ENCODE peak calls at places on chromosomes 5 and 9, in four cellular contexts. N, J, Z and O are unnamed samples.

GRCh38 chr5:76804266-76804665 is 14.6 kb upstream of the F2RL1 start:
- DNase-seq in Z (no peak), J (no peak), N (peak; percentile 89), O (peak; percentile 79)

GRCh38 chr9:86054695-86055094 is 44.7 kb downstream of the GOLM1 start:
- DNase-seq in N (no peak), J (no peak), Z (no peak), O (no peak)

GRCh38 chr9:124812401-124813016 is 35.6 kb downstream of the OLFML2A start:
- DNase-seq in J (peak; percentile 82), Z (peak; percentile 99), N (peak; percentile 99), O (peak; percentile 75)

GRCh38 chr5:89580976-89581375 is 698.0 kb upstream of the MEF2C start:
- DNase-seq in J (no peak), N (no peak), Z (no peak), O (no peak)

GRCh38 chr5:142013734-142014495 is 1.1 kb upstream of the GNPDA1 start:
- DNase-seq in N (peak; percentile 30), J (no peak), Z (peak; percentile 57), O (peak; percentile 59)

GRCh38 chr5:52579391-52579790 is 208.3 kb upstream of the ITGA1 start:
- DNase-seq in N (no peak), Z (no peak), J (no peak), O (no peak)

GRCh38 chr5:35436441-35437057 is 181.1 kb upstream of the SPEF2 start:
- DNase-seq in J (no peak), N (no peak), Z (peak; percentile 22), O (peak; percentile 44)

GRCh38 chr9:12723409-12724028 is 30.3 kb downstream of the TYRP1 start:
- DNase-seq in J (no peak), N (no peak), Z (peak; percentile 40), O (peak; percentile 56)

GRCh38 chr5:73591102-73591695 is 25.7 kb downstream of the UTP15 start:
- DNase-seq in N (peak; percentile 64), J (peak; percentile 76), Z (peak; percentile 90), O (peak; percentile 94)

GRCh38 chr9:126667190-126668055 is 53.7 kb downstream of the LMX1B start:
- DNase-seq in J (no peak), Z (no peak), N (no peak), O (no peak)

GRCh38 chr9:113152699-113153098 is 1.9 kb downstream of the SLC31A2 start:
- DNase-seq in Z (no peak), N (no peak), J (no peak), O (no peak)

GRCh38 chr9:136926154-136926704 is 18.3 kb downstream of the FBXW5 start:
- DNase-seq in Z (no peak), J (no peak), N (no peak), O (no peak)
- TF ChIP-seq CTCF in Z (no peak), J (peak; percentile 11), N (no peak), O (no peak)

GRCh38 chr9:100472725-100473261 is at the start of gene TMEFF1:
- DNase-seq in J (no peak), N (peak; percentile 9), Z (peak; percentile 26), O (peak; percentile 8)

GRCh38 chr9:100473271-100474081 is 527 bp downstream of the TMEFF1 start:
- DNase-seq in J (no peak), Z (peak; percentile 29), N (peak; percentile 20), O (peak; percentile 28)

GRCh38 chr9:100477221-100477620 is 4.3 kb downstream of the TMEFF1 start:
- DNase-seq in Z (no peak), J (peak; percentile 25), N (no peak), O (no peak)

GRCh38 chr9:100474082-100474949 is 1.4 kb downstream of the TMEFF1 start:
- DNase-seq in N (no peak), J (no peak), Z (no peak), O (no peak)

GRCh38 chr9:100474950-100475276 is 2.0 kb downstream of the TMEFF1 start:
- DNase-seq in N (no peak), J (no peak), Z (no peak), O (no peak)
- H3K4me3 ChIP-seq in N (no peak overlapping the region), J (peak overlapping the region; percentile 68), Z (no peak overlapping the region), O (no peak overlapping the region)

DNA sequence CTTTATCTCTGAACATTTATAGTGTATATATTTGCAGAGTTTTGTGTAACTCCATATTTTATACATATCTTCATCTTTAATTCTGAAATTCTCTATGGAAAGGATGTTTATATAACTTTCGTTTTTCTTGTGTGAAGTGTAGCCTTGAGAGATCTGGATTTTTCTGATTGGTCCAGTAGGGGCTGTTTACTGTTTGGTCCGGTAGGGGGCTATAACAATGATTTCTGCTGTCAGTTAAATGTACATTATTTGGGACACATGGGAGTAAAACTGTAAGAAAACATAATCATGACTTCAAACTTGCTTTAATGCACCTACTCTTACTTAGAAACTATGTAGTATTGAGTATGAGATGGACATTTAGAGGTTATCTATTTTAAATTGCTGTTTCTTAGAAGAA is 527.1 kb upstream of the ARRDC3 start:
- DNase-seq in J (no peak), N (no peak), Z (no peak), O (no peak)
- TF ChIP-seq CTCF in J (no peak), N (no peak), Z (no peak), O (no peak)

DNA sequence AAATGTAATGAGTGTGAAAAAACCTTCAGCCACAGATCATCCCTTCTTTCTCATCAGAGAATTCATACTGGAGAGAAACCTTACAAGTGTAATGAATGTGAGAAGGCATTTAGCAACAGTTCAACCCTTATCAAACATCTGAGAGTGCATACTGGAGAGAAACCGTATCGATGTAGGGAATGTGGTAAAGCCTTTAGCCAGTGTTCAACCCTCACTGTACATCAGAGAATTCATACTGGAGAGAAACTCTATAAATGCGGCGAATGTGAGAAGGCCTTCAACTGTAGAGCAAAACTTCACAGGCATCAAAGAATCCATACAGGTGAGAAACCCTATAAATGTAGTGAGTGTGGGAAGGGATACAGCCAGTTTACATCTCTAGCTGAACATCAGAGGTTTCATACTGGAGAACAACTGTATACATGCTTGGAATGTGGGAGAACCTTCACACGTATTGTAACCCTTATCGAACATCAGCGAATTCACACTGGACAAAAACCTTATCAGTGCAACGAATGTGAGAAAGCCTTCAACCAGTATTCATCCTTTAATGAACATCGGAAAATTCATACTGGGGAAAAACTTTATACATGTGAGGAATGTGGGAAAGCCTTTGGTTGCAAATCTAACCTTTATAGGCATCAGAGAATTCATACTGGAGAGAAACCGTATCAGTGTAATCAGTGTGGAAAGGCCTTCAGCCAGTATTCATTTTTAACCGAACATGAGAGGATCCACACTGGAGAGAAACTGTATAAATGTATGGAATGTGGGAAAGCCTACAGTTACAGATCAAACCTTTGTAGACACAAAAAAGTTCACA is 19.2 kb downstream of the ZNF354C start:
- DNase-seq in Z (no peak), J (no peak), N (no peak), O (no peak)
- H3K4me3 ChIP-seq in Z (no peak overlapping the region), J (no peak overlapping the region), N (no peak overlapping the region), O (no peak overlapping the region)

DNA sequence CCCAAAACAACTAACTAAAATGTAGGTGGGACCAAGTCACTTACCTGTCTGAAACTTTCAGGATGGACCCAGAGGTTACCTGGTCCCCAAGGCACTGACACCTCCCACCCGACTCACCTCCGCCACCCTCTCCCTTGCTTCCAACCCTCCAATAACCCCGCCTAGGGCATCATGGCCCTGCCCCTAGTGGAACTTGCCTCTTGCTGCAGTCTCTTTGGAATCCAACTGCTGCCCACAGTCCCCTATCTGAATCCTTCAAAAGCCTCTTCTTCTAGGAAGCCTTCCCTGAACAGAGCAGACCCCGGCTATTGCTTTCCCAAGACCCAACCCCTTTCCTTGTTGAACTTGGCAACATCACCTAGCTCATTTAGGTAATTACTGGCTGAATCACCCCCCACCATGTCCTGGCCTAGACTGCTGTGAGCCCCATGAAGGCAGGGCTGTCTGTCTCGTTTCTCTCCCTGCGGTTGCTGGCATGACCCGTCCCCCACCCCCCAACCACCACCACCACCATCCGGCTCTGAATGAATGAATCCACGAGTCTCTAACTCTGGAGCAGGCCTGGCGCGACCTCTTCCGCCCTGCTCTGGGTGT is 9.4 kb downstream of the CRB2 start:
- DNase-seq in N (no peak), J (no peak), Z (no peak), O (no peak)
- TF ChIP-seq CTCF in N (peak; percentile 28), J (peak; percentile 36), Z (no peak), O (peak; percentile 33)

DNA sequence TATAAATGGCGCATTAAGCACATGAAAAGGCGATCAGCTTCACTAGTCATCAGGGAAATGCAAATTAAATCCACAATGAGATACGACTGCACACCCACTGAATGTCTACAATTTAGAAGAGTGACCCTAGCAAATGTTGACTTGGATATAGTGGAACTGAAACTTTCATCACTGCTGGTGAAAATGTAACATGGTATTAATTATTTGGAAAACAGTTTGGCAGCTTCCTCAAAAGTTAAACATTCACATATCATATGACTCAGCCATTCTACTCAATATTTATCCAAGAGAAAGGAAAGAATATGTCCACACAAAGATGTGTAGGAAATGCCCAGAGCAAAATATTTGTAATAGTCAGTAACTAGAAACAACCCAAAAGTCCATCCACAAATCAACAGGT is 146.5 kb downstream of the LPAR1 start:
- DNase-seq in J (peak; percentile 27), N (peak; percentile 28), Z (peak; percentile 75), O (peak; percentile 20)
- H3K4me3 ChIP-seq in J (no peak overlapping the region), N (no peak overlapping the region), Z (no peak overlapping the region), O (no peak overlapping the region)